ENCODE peak calls at places on chromosomes 1 and 21, in seven cellular contexts. One of them, this sample, is unnamed.

GRCh38 chr1:211549092-211549749 is 29.7 kb downstream of the SLC30A1 start:
- DNase-seq in CD8-positive, alpha-beta T cell: no peak
- DNase-seq in heart left ventricle: no peak
- DNase-seq in right cardiac atrium: no peak
- DNase-seq in aorta: peak
- DNase-seq in uterus: no peak
- DNase-seq in cardiac muscle cell: no peak
- DNase-seq in this sample: peak

GRCh38 chr21:14382486-14382834 is 486 bp downstream of the HSPA13 start:
- DNase-seq in CD8-positive, alpha-beta T cell: no peak
- DNase-seq in heart left ventricle: no peak
- DNase-seq in right cardiac atrium: no peak
- DNase-seq in aorta: peak
- DNase-seq in uterus: no peak
- DNase-seq in cardiac muscle cell: no peak
- DNase-seq in this sample: peak

GRCh38 chr21:44966135-44967081 is 26.6 kb downstream of the SLX9 start:
- DNase-seq in CD8-positive, alpha-beta T cell: no peak
- DNase-seq in heart left ventricle: peak
- DNase-seq in right cardiac atrium: peak
- DNase-seq in aorta: no peak
- DNase-seq in uterus: peak
- DNase-seq in cardiac muscle cell: no peak
- DNase-seq in this sample: no peak

GRCh38 chr21:34343347-34344057 is 20.3 kb upstream of the KCNE2 start:
- DNase-seq in CD8-positive, alpha-beta T cell: no peak
- DNase-seq in heart left ventricle: no peak
- DNase-seq in right cardiac atrium: no peak
- DNase-seq in aorta: no peak
- DNase-seq in uterus: no peak
- DNase-seq in cardiac muscle cell: no peak
- DNase-seq in this sample: no peak

GRCh38 chr1:65538013-65538578 is 117.6 kb downstream of the LEPR start:
- DNase-seq in CD8-positive, alpha-beta T cell: no peak
- DNase-seq in heart left ventricle: no peak
- DNase-seq in right cardiac atrium: no peak
- DNase-seq in aorta: no peak
- DNase-seq in uterus: no peak
- DNase-seq in cardiac muscle cell: no peak
- DNase-seq in this sample: no peak

GRCh38 chr1:13699510-13699909 is 478 bp upstream of the PRDM2 start:
- DNase-seq in CD8-positive, alpha-beta T cell: no peak
- DNase-seq in heart left ventricle: no peak
- DNase-seq in right cardiac atrium: no peak
- DNase-seq in aorta: no peak
- DNase-seq in uterus: no peak
- DNase-seq in cardiac muscle cell: no peak
- DNase-seq in this sample: no peak

GRCh38 chr1:6310116-6310848 is 49.4 kb upstream of the GPR153 start:
- DNase-seq in CD8-positive, alpha-beta T cell: no peak
- DNase-seq in heart left ventricle: no peak
- DNase-seq in right cardiac atrium: no peak
- DNase-seq in aorta: no peak
- DNase-seq in uterus: no peak
- DNase-seq in cardiac muscle cell: no peak
- DNase-seq in this sample: no peak

GRCh38 chr1:112575154-112575804 is 43.7 kb downstream of the ST7L start:
- DNase-seq in CD8-positive, alpha-beta T cell: no peak
- DNase-seq in heart left ventricle: no peak
- DNase-seq in right cardiac atrium: no peak
- DNase-seq in aorta: no peak
- DNase-seq in uterus: no peak
- DNase-seq in cardiac muscle cell: no peak
- DNase-seq in this sample: no peak

GRCh38 chr1:244322791-244323521 is 128.8 kb downstream of the ADSS2 start:
- DNase-seq in CD8-positive, alpha-beta T cell: no peak
- DNase-seq in heart left ventricle: no peak
- DNase-seq in right cardiac atrium: no peak
- DNase-seq in aorta: no peak
- DNase-seq in uterus: no peak
- DNase-seq in cardiac muscle cell: no peak
- DNase-seq in this sample: no peak

GRCh38 chr1:163013826-163014600 is 55.1 kb upstream of the RGS4 start:
- DNase-seq in CD8-positive, alpha-beta T cell: no peak
- DNase-seq in heart left ventricle: no peak
- DNase-seq in right cardiac atrium: no peak
- DNase-seq in aorta: no peak
- DNase-seq in uterus: no peak
- DNase-seq in cardiac muscle cell: no peak
- DNase-seq in this sample: no peak

GRCh38 chr1:220410681-220411080 is 117.3 kb upstream of the MARK1 start:
- DNase-seq in CD8-positive, alpha-beta T cell: no peak
- DNase-seq in heart left ventricle: no peak
- DNase-seq in right cardiac atrium: no peak
- DNase-seq in aorta: no peak
- DNase-seq in uterus: no peak
- DNase-seq in cardiac muscle cell: no peak
- DNase-seq in this sample: no peak

GRCh38 chr1:22717038-22717758 is 6.6 kb downstream of the EPHB2 start:
- DNase-seq in CD8-positive, alpha-beta T cell: no peak
- DNase-seq in heart left ventricle: no peak
- DNase-seq in right cardiac atrium: no peak
- DNase-seq in aorta: no peak
- DNase-seq in uterus: no peak
- DNase-seq in cardiac muscle cell: no peak
- DNase-seq in this sample: no peak

GRCh38 chr21:45331521-45332257 is 44.0 kb upstream of the POFUT2 start:
- DNase-seq in CD8-positive, alpha-beta T cell: no peak
- DNase-seq in heart left ventricle: peak
- DNase-seq in right cardiac atrium: peak
- DNase-seq in aorta: peak
- DNase-seq in uterus: no peak
- DNase-seq in cardiac muscle cell: no peak
- DNase-seq in this sample: no peak

GRCh38 chr1:53331446-53332187 is 3.7 kb upstream of the LRP8 start:
- DNase-seq in CD8-positive, alpha-beta T cell: no peak
- DNase-seq in heart left ventricle: no peak
- DNase-seq in right cardiac atrium: no peak
- DNase-seq in aorta: peak
- DNase-seq in uterus: peak
- DNase-seq in cardiac muscle cell: no peak
- DNase-seq in this sample: no peak

GRCh38 chr1:111193712-111194480 is 6.5 kb downstream of the DENND2D start:
- DNase-seq in CD8-positive, alpha-beta T cell: no peak
- DNase-seq in heart left ventricle: no peak
- DNase-seq in right cardiac atrium: no peak
- DNase-seq in aorta: no peak
- DNase-seq in uterus: no peak
- DNase-seq in cardiac muscle cell: no peak
- DNase-seq in this sample: no peak

GRCh38 chr1:111190931-111191451 is 9.5 kb downstream of the DENND2D start:
- DNase-seq in CD8-positive, alpha-beta T cell: no peak
- DNase-seq in heart left ventricle: no peak
- DNase-seq in right cardiac atrium: peak
- DNase-seq in aorta: no peak
- DNase-seq in uterus: peak
- DNase-seq in cardiac muscle cell: no peak
- DNase-seq in this sample: no peak

GRCh38 chr1:111192074-111192473 is 8.4 kb downstream of the DENND2D start:
- DNase-seq in CD8-positive, alpha-beta T cell: no peak
- DNase-seq in heart left ventricle: no peak
- DNase-seq in right cardiac atrium: no peak
- DNase-seq in aorta: no peak
- DNase-seq in uterus: no peak
- DNase-seq in cardiac muscle cell: no peak
- DNase-seq in this sample: no peak

GRCh38 chr1:111191496-111191895 is 8.9 kb downstream of the DENND2D start:
- DNase-seq in CD8-positive, alpha-beta T cell: no peak
- DNase-seq in heart left ventricle: no peak
- DNase-seq in right cardiac atrium: no peak
- DNase-seq in aorta: no peak
- DNase-seq in uterus: no peak
- DNase-seq in cardiac muscle cell: no peak
- DNase-seq in this sample: no peak

DNA sequence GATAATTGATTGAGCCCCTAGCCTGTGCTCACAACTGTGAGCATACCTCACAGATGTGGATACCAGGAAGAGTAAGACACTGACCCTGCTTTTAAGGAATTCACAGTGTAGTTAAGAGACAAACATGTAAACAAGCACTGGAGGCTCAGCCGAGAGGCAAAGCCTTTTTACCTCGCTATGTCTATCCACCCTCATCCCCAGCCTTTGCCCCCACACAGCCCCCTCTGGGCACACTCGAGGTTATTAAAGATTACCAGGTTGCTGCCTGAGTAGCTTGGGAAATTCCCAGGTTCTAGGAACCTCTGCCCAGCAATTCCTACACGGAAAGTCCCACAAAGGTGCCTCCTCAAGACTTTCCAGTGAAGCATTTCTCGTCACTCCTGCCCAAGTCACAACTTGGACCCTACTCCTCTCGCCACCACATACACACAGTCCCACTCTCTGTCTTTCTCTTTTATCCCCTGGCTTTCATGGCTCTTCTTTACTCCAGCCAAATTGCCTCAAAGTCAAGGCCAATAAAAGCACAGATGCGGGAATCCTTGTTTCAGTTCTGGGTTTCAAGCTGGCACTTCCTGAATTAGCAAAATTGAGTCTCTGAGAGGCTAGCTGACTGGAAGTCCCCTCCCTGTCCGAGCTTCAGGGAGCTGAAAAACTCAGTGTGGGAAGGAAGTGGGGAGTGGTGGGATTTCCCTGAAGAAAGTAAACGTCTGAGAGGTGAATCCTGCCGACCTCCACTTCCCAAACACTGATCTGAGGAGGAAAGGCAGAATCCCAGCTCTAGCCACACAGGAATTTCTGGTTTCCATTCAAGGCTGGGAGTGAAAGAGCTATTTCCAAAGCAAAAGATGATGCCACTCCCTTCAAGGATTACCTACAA is 7.6 kb downstream of the DENND2D start:
- DNase-seq in CD8-positive, alpha-beta T cell: no peak
- DNase-seq in heart left ventricle: no peak
- DNase-seq in right cardiac atrium: no peak
- DNase-seq in aorta: no peak
- DNase-seq in uterus: no peak
- DNase-seq in cardiac muscle cell: no peak
- DNase-seq in this sample: no peak
- H3K4me3 ChIP-seq in CD8-positive, alpha-beta T cell: no peak
- H3K4me3 ChIP-seq in heart left ventricle: no peak
- H3K4me3 ChIP-seq in right cardiac atrium: no peak
- H3K4me3 ChIP-seq in aorta: no peak
- H3K4me3 ChIP-seq in uterus: no peak
- H3K4me3 ChIP-seq in cardiac muscle cell: no peak
- H3K4me3 ChIP-seq in this sample: no peak

DNA sequence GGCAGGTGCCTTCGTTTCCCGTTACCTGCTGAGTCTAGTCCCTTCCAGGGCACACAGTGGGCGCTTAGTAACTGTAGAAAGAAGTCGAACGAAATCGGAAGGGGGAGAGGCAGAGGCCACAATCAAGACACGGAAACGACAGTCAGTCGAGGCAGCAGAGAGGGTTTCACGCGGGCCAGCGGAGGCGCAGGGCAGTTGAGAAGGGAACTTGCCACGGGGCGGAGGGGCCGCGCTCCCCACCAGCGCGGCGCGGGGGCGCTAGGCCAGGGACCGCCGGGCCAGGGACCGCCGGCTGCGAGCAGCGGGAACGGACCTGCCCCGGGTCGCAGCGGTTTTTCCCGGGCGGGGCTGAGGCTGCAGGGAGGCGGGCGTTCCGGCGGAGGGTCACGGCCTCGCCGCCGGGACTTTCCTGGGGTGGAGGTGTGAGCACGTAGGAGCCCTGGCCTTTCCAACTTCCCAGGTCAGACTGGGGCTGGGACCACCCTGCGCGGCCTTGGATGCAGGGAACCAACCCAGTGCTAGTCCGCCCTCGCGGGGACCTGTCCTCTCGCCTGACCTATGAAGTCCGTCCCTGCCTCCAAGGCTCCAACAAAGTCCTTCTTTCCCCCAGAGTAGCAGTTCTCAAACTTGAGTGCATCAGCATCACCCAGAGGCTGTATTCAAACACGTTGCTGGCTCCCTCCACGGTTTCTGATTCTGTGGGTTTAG is 150.1 kb upstream of the FGGY start:
- DNase-seq in CD8-positive, alpha-beta T cell: peak
- DNase-seq in heart left ventricle: peak
- DNase-seq in right cardiac atrium: peak
- DNase-seq in aorta: peak
- DNase-seq in uterus: peak
- DNase-seq in cardiac muscle cell: peak
- DNase-seq in this sample: peak
- H3K27ac ChIP-seq in CD8-positive, alpha-beta T cell: no peak
- H3K27ac ChIP-seq in heart left ventricle: peak
- H3K27ac ChIP-seq in right cardiac atrium: peak
- H3K27ac ChIP-seq in aorta: peak
- H3K27ac ChIP-seq in uterus: peak
- H3K27ac ChIP-seq in cardiac muscle cell: no peak
- H3K27ac ChIP-seq in this sample: peak

GRCh38 chr1:115978292-115978941 is 2.1 kb downstream of the SLC22A15 start:
- DNase-seq in CD8-positive, alpha-beta T cell: no peak
- DNase-seq in heart left ventricle: no peak
- DNase-seq in right cardiac atrium: no peak
- DNase-seq in aorta: no peak
- DNase-seq in uterus: no peak
- DNase-seq in cardiac muscle cell: no peak
- DNase-seq in this sample: no peak
- H3K4me3 ChIP-seq in CD8-positive, alpha-beta T cell: no peak
- H3K4me3 ChIP-seq in heart left ventricle: peak
- H3K4me3 ChIP-seq in right cardiac atrium: no peak
- H3K4me3 ChIP-seq in aorta: no peak
- H3K4me3 ChIP-seq in uterus: no peak
- H3K4me3 ChIP-seq in cardiac muscle cell: no peak
- H3K4me3 ChIP-seq in this sample: no peak

GRCh38 chr1:108664426-108664950 is 3.6 kb upstream of the HENMT1 start:
- DNase-seq in CD8-positive, alpha-beta T cell: no peak
- DNase-seq in heart left ventricle: no peak
- DNase-seq in right cardiac atrium: no peak
- DNase-seq in aorta: no peak
- DNase-seq in uterus: no peak
- DNase-seq in cardiac muscle cell: no peak
- DNase-seq in this sample: no peak

GRCh38 chr1:108657701-108658100 is 3.2 kb downstream of the HENMT1 start:
- DNase-seq in CD8-positive, alpha-beta T cell: no peak
- DNase-seq in heart left ventricle: no peak
- DNase-seq in right cardiac atrium: no peak
- DNase-seq in aorta: no peak
- DNase-seq in uterus: no peak
- DNase-seq in cardiac muscle cell: no peak
- DNase-seq in this sample: no peak

GRCh38 chr1:108665047-108665446 is 4.2 kb upstream of the HENMT1 start:
- DNase-seq in CD8-positive, alpha-beta T cell: no peak
- DNase-seq in heart left ventricle: no peak
- DNase-seq in right cardiac atrium: no peak
- DNase-seq in aorta: no peak
- DNase-seq in uterus: no peak
- DNase-seq in cardiac muscle cell: no peak
- DNase-seq in this sample: no peak

GRCh38 chr1:108663074-108663473 is 2.2 kb upstream of the HENMT1 start:
- DNase-seq in CD8-positive, alpha-beta T cell: no peak
- DNase-seq in heart left ventricle: no peak
- DNase-seq in right cardiac atrium: no peak
- DNase-seq in aorta: no peak
- DNase-seq in uterus: no peak
- DNase-seq in cardiac muscle cell: no peak
- DNase-seq in this sample: no peak

GRCh38 chr1:108661030-108661609 is at the start of gene HENMT1:
- DNase-seq in CD8-positive, alpha-beta T cell: peak
- DNase-seq in heart left ventricle: peak
- DNase-seq in right cardiac atrium: peak
- DNase-seq in aorta: peak
- DNase-seq in uterus: peak
- DNase-seq in cardiac muscle cell: peak
- DNase-seq in this sample: peak
- H3K27ac ChIP-seq in CD8-positive, alpha-beta T cell: peak
- H3K27ac ChIP-seq in heart left ventricle: peak
- H3K27ac ChIP-seq in right cardiac atrium: peak
- H3K27ac ChIP-seq in aorta: peak
- H3K27ac ChIP-seq in uterus: peak
- H3K27ac ChIP-seq in cardiac muscle cell: no peak
- H3K27ac ChIP-seq in this sample: peak

This sample was measured in heart right ventricle.